ENCODE peak calls at places on chromosomes 4 and X, in five cellular contexts. S, B, O, P and C are unnamed samples.

GRCh38 chrX:104697264-104697663 is 131.3 kb downstream of the IL1RAPL2 start:
- DNase-seq in S (no peak), O (no peak), P (no peak), B (no peak), C (no peak)

GRCh38 chrX:106802388-106803275 is at the start of gene TBC1D8B:
- DNase-seq in P (peak), O (peak), S (peak), B (peak), C (peak)

GRCh38 chr4:37717575-37717974 is 31.4 kb upstream of the RELL1 start:
- DNase-seq in B (no peak), O (no peak), P (no peak), S (peak), C (no peak)

GRCh38 chr4:30716158-30716557 is 4.0 kb upstream of the PCDH7 start:
- DNase-seq in B (no peak), S (peak), P (no peak), O (peak), C (peak)

GRCh38 chr4:147640331-147640730 is 23.1 kb downstream of the TMEM184C start:
- DNase-seq in P (no peak), O (no peak), B (no peak), S (no peak), C (no peak)

GRCh38 chr4:58061967-58062366 is 951.8 kb upstream of the IGFBP7 start:
- DNase-seq in B (no peak), O (no peak), P (no peak), S (peak), C (peak)

GRCh38 chr4:67087897-67088296 is 457.4 kb downstream of the CENPC start:
- DNase-seq in S (peak), P (peak), B (no peak), O (peak), C (peak)

GRCh38 chr4:38364383-38364963 is 299.5 kb upstream of the KLF3 start:
- DNase-seq in O (no peak), P (no peak), S (no peak), B (no peak), C (no peak)

GRCh38 chrX:102599084-102599949 is at the start of gene ARMCX5:
- DNase-seq in P (peak), O (peak), B (peak), S (peak), C (peak)

GRCh38 chrX:9757366-9757765 is 8.3 kb downstream of the GPR143 start:
- DNase-seq in S (no peak), P (no peak), B (no peak), O (no peak), C (no peak)
- TF ChIP-seq JUNB in S (no peak), P (no peak), B (no peak), O (no peak), C (no peak)

DNA sequence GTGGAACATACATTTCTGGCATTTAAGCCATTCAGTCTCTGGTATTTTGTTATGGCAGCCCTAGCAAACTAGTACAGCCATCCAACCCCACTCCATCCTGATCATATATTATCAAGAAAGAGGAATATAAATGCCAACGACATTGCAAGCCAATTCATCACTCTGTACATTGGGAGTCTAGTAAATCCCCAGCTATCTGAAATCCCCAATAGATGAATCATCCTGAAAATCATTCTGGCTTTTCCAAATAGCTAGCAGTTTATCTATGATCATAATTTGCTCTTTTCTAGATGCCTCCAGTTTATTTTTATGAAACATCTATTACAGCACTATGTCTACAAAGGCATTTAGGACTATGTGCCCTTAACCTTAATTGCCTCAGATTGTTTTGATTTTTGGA is 41.1 kb downstream of the FRMD7 start:
- DNase-seq in O (no peak), S (no peak), B (no peak), P (no peak), C (no peak)
- TF ChIP-seq JUNB in O (no peak), S (no peak), B (no peak), P (no peak), C (no peak)

DNA sequence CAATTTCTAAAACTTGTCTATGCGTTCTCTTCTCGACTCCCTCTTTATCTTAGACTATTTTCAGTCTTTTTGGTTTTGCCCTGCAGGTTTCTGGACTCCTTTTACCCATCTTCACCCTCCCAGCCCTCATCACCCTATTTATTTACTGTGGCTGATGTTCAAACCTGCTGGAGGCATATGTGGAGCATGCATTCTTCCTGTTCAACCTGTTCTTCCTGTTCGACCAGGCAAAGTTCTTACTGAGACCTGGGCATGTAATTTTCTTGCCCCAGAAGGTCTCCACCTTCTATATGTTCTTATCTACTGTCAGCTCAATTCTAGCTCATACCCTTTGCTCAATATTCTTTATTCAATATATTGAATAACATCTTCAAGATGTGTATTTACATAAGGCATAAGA is 69.4 kb upstream of the AGA start:
- DNase-seq in B (no peak), P (no peak), O (no peak), S (no peak), C (no peak)
- TF ChIP-seq JUNB in B (no peak), P (no peak), O (no peak), S (no peak), C (no peak)

GRCh38 chr4:153522800-153523089 is 56.6 kb downstream of the TMEM131L start:
- DNase-seq in O (no peak), P (no peak), B (peak), S (no peak), C (no peak)
- TF ChIP-seq JUNB in O (no peak), P (no peak), B (peak), S (no peak), C (no peak)

GRCh38 chr4:16055937-16056336 is 27.9 kb downstream of the PROM1 start:
- DNase-seq in B (no peak), P (no peak), O (no peak), S (no peak), C (no peak)
- TF ChIP-seq JUNB in B (no peak), P (no peak), O (no peak), S (no peak), C (no peak)

GRCh38 chr4:106601519-106601918 is 232.9 kb upstream of the GIMD1 start:
- DNase-seq in B (no peak), P (no peak), O (no peak), S (no peak), C (no peak)
- TF ChIP-seq JUNB in B (no peak), P (no peak), O (no peak), S (no peak), C (no peak)

GRCh38 chr4:100843897-100844296 is 326.1 kb upstream of the EMCN start:
- DNase-seq in B (no peak), S (no peak), P (no peak), O (no peak), C (no peak)

GRCh38 chr4:100852326-100852725 is 334.5 kb upstream of the EMCN start:
- DNase-seq in P (no peak), S (no peak), O (no peak), B (no peak), C (no peak)

GRCh38 chr4:100849319-100849718 is 331.5 kb upstream of the EMCN start:
- DNase-seq in O (no peak), B (no peak), S (no peak), P (no peak), C (no peak)

DNA sequence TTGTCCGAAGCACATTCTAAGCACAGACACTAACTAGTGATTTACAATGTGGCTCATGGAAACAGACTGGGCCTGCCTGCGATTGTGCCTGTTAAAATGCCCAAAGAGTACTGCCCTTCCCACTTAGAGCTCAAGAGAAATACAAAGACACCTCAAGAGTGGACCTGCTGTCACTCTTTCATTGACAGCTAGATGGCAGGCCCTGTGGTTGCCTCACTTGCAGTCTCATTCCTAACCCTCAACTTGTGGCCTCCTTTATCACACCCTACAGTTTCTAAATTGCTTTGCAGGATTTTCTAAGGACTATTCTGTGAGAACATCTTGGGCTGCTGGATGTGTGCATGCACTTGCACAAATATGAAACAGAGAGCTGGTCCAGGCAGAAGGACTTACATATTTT is 331.0 kb upstream of the EMCN start:
- DNase-seq in S (peak), B (no peak), P (no peak), O (no peak), C (peak)
- TF ChIP-seq JUNB in S (no peak), B (no peak), P (no peak), O (no peak), C (no peak)